ENCODE peak calls at places on chromosome 14, in seven cellular contexts. A is HepG2, Q is HCT116, O is K562, C is Panc1, B is H1, N is GM12878. U is an unnamed sample.

GRCh38 chr14:81594012-81594411 is 60.4 kb upstream of the SEL1L start:
- DNase-seq in A (peak; percentile 13), Q (no peak), O (no peak), C (no peak), B (no peak), N (no peak), U (no peak)

GRCh38 chr14:64220466-64220865 is 73.7 kb downstream of the ESR2 start:
- DNase-seq in A (no peak), Q (no peak), O (peak; percentile 12), C (no peak), B (no peak), N (no peak), U (no peak)

GRCh38 chr14:101250948-101251811 is 310.1 kb upstream of the DIO3 start:
- DNase-seq in A (no peak), Q (no peak), O (no peak), C (no peak), B (peak; percentile 23), N (no peak), U (peak; percentile 10)

GRCh38 chr14:97634786-97635185 is 837.6 kb downstream of the VRK1 start:
- DNase-seq in A (no peak), Q (no peak), O (no peak), C (no peak), B (no peak), N (no peak), U (no peak)

GRCh38 chr14:70073924-70074566 is 114.7 kb downstream of the SLC8A3 start:
- DNase-seq in A (peak; percentile 87), Q (peak; percentile 64), O (peak; percentile 59), C (peak; percentile 33), B (peak; percentile 87), N (no peak), U (peak; percentile 69)

GRCh38 chr14:60183724-60184596 is 18.8 kb upstream of the DHRS7 start:
- DNase-seq in A (peak; percentile 55), Q (peak; percentile 61), O (no peak), C (no peak), B (no peak), N (no peak), U (no peak)

GRCh38 chr14:71371711-71372396 is 464.6 kb downstream of the PCNX1 start:
- DNase-seq in A (no peak), Q (no peak), O (peak; percentile 22), C (peak; percentile 73), B (no peak), N (no peak), U (no peak)

GRCh38 chr14:91893659-91894058 is 26.3 kb upstream of the TC2N start:
- DNase-seq in A (no peak), Q (no peak), O (no peak), C (no peak), B (no peak), N (no peak), U (no peak)

GRCh38 chr14:59890676-59891075 is 20.1 kb upstream of the RTN1 start:
- DNase-seq in A (no peak), Q (no peak), O (no peak), C (no peak), B (no peak), N (no peak), U (no peak)

GRCh38 chr14:106286697-106287290 is 760.4 kb downstream of the TMEM121 start:
- DNase-seq in A (no peak), Q (no peak), O (peak; percentile 41), C (no peak), B (no peak), N (no peak), U (peak; percentile 73)

GRCh38 chr14:101553393-101553792 is 7.9 kb upstream of the DIO3 start:
- DNase-seq in A (no peak), Q (no peak), O (no peak), C (no peak), B (no peak), N (no peak), U (no peak)

GRCh38 chr14:77589099-77589498 is 27.3 kb downstream of the SPTLC2 start:
- DNase-seq in A (no peak), Q (no peak), O (no peak), C (no peak), B (no peak), N (no peak), U (no peak)
- TF ChIP-seq SIN3A in A (no peak), Q (no peak), O (no peak), C (no peak), B (no peak), N (no peak), U (no peak)

DNA sequence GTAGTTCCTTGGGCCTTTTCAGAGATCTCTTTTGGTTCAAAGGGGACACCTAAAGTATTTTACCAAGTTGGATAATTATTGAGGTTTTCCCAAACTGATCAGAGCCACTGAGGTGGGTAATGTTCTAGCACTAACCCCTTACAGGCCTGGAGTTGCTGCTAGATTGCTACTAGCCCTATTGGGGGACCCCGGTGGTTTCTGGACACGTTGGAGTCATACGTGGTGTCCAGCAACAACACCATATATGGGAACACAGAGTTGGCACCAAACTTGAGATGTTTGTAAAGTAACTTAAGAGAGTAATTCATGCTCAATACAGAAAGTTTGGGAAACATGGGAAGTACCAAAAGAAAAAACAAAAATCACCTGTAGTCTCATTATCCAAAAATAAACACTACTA is 594 bp downstream of the BBOF1 start:
- DNase-seq in A (peak; percentile 23), Q (no peak), O (peak; percentile 14), C (no peak), B (no peak), N (no peak), U (peak; percentile 28)
- TF ChIP-seq SIN3A in A (no peak), Q (no peak), O (no peak), C (no peak), B (no peak), N (no peak), U (no peak)

GRCh38 chr14:54857830-54858269 is 44.8 kb downstream of the GCH1 start:
- DNase-seq in A (no peak), Q (no peak), O (no peak), C (no peak), B (no peak), N (peak; percentile 45), U (no peak)

GRCh38 chr14:54852215-54852614 is 50.4 kb downstream of the GCH1 start:
- DNase-seq in A (no peak), Q (no peak), O (no peak), C (no peak), B (no peak), N (no peak), U (no peak)

GRCh38 chr14:54854181-54854580 is 48.4 kb downstream of the GCH1 start:
- DNase-seq in A (no peak), Q (no peak), O (no peak), C (no peak), B (no peak), N (no peak), U (no peak)

GRCh38 chr14:54856152-54856551 is 46.5 kb downstream of the GCH1 start:
- DNase-seq in A (no peak), Q (no peak), O (no peak), C (no peak), B (no peak), N (no peak), U (no peak)
- TF ChIP-seq SIN3A in A (no peak), Q (no peak), O (no peak), C (no peak), B (no peak), N (no peak), U (no peak)

GRCh38 chr14:99028521-99028920 is 243.5 kb downstream of the BCL11B start:
- DNase-seq in A (no peak), Q (no peak), O (no peak), C (no peak), B (no peak), N (no peak), U (no peak)
- TF ChIP-seq SIN3A in A (no peak), Q (no peak), O (no peak), C (no peak), B (no peak), N (no peak), U (no peak)

U was measured in SK-N-SH.